ENCODE peak calls at places on chromosomes 2 and 18, in seven cellular contexts. D is mucosa of descending colon, F is upper lobe of right lung, X is fibroblast of villous mesenchyme, M is ovary, J is AG04450, U is cardiac fibroblast. H is an unnamed sample.

GRCh38 chr2:114127372-114127771 is 237.5 kb downstream of the ACTR3 start:
- DNase-seq in D (no peak), F (no peak), X (no peak), M (no peak), J (no peak), U (peak), H (peak)

GRCh38 chr2:24898122-24899109 is 21.6 kb downstream of the ADCY3 start:
- DNase-seq in D (no peak), F (no peak), X (no peak), M (no peak), J (no peak), U (no peak), H (no peak)

GRCh38 chr18:33558529-33558928 is 19.5 kb upstream of the ASXL3 start:
- DNase-seq in D (no peak), F (no peak), X (no peak), M (no peak), J (no peak), U (no peak), H (no peak)

GRCh38 chr18:50429207-50429948 is 54.5 kb downstream of the SKA1 start:
- DNase-seq in D (peak), F (no peak), X (peak), M (no peak), J (no peak), U (peak), H (peak)

GRCh38 chr2:109176928-109177327 is 47.9 kb downstream of the SH3RF3 start:
- DNase-seq in D (no peak), F (no peak), X (peak), M (no peak), J (no peak), U (no peak), H (no peak)

GRCh38 chr18:69483574-69483973 is 82.9 kb downstream of the DOK6 start:
- DNase-seq in D (no peak), F (no peak), X (no peak), M (no peak), J (no peak), U (no peak), H (no peak)

GRCh38 chr18:79538635-79539034 is 141.0 kb upstream of the CTDP1 start:
- DNase-seq in D (no peak), F (no peak), X (no peak), M (no peak), J (no peak), U (no peak), H (no peak)

GRCh38 chr2:149044500-149044899 is 6.0 kb downstream of the LYPD6B start:
- DNase-seq in D (no peak), F (no peak), X (no peak), M (no peak), J (no peak), U (no peak), H (no peak)

GRCh38 chr2:145931836-145932352 is 1412.0 kb upstream of the ZEB2 start:
- DNase-seq in D (no peak), F (no peak), X (no peak), M (no peak), J (no peak), U (no peak), H (no peak)

GRCh38 chr2:239716536-239717318 is 308.4 kb downstream of the NDUFA10 start:
- DNase-seq in D (peak), F (peak), X (peak), M (no peak), J (no peak), U (no peak), H (peak)

GRCh38 chr18:5103693-5104092 is 93.4 kb downstream of the AKAIN1 start:
- DNase-seq in D (no peak), F (no peak), X (no peak), M (no peak), J (no peak), U (no peak), H (no peak)

GRCh38 chr2:66537001-66537400 is 102.1 kb downstream of the MEIS1 start:
- DNase-seq in D (no peak), F (no peak), X (no peak), M (no peak), J (no peak), U (no peak), H (no peak)

GRCh38 chr2:150495993-150496627 is 8.6 kb upstream of the RND3 start:
- DNase-seq in D (no peak), F (no peak), X (peak), M (no peak), J (peak), U (peak), H (peak)

GRCh38 chr2:231126123-231126522 is 1.3 kb upstream of the HTR2B start:
- DNase-seq in D (no peak), F (no peak), X (no peak), M (no peak), J (no peak), U (no peak), H (no peak)

GRCh38 chr2:231127480-231127879 is 2.6 kb upstream of the HTR2B start:
- DNase-seq in D (no peak), F (no peak), X (no peak), M (no peak), J (no peak), U (no peak), H (no peak)

GRCh38 chr2:231125272-231125671 is 430 bp upstream of the HTR2B start:
- DNase-seq in D (no peak), F (no peak), X (no peak), M (no peak), J (no peak), U (no peak), H (no peak)

GRCh38 chr2:231124833-231125232 is at the start of gene HTR2B:
- DNase-seq in D (no peak), F (no peak), X (peak), M (no peak), J (no peak), U (peak), H (no peak)

DNA sequence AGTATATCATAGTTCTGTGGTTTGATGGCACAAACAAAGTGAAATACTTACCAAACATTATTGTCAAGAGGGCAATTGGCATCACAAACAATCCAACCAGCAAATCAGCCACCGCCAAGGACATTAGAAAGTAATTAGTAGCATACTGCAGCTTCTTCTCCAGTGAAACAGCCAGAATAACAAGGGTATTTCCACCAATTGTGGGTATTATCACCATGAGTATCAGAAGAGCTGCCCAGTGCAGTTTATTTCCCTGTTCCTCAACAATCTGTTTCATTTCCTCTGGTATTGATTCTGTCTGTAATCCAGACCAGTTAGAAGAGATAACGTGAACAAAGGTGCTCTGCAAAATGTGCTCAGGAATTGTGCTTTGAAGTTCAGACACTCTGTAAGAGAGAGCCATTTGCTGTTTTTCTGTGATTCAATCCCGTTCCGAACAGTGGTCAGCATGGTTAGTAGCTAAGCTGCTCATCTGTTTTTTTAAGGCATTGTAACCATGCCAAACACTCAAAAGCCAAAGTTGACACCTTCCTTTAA is 1.4 kb downstream of the HTR2B start:
- DNase-seq in D (no peak), F (no peak), X (peak), M (no peak), J (no peak), U (peak), H (peak)
- H3K4me3 ChIP-seq in D (no peak), F (peak), X (peak), M (peak), J (peak), U (peak), H (no peak)

DNA sequence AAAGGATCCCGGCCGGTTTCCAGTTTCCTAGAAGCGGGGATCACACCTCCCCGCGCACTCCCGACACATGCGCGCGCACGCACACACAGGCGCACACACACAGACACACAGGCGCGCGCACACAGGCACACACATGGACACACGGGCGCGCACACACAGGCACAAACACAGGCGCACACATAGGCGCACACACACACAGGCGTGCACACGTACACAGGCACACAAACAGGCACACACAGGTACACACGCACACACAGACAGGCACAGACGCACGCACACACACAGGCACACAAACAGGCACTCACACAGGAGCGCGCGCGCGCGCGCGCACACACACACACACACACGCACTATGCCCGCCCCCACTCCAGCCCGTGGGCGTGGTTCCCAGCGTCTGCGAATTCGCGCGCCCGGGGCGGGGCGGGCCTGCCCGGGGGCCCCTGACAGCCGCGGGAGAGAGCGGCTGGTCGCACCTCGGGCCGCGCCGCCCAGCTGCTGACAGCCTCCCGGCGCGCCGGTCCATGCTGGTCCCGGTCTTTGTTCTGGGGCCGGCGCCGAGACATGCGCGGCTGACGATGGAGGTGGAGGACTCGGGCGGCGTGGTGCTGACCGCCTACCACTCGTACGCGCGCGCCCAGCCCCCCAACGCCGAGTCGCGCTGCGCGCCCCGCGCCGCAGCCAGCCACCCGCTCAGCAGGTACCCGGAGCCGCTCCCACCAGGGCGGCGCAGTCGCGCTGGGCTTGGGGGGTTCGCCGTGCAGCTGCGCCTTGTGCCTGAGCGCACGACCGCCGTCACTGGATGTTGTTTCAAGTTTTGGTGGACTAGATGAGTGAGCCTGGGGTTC is at the start of gene ARHGAP28:
- DNase-seq in D (peak), F (peak), X (peak), M (peak), J (peak), U (peak), H (peak)
- TF ChIP-seq CTCF in D (no peak), F (peak), X (peak), M (peak), J (peak), U (no peak), H (no peak)

GRCh38 chr18:23583071-23583865 is 3.0 kb downstream of the NPC1 start:
- DNase-seq in D (no peak), F (no peak), X (no peak), M (no peak), J (no peak), U (no peak), H (no peak)
- H3K4me3 ChIP-seq in D (no peak), F (peak), X (no peak), M (no peak), J (no peak), U (no peak), H (no peak)

GRCh38 chr2:64478036-64478435 is 24.1 kb downstream of the LGALSL start:
- DNase-seq in D (no peak), F (no peak), X (no peak), M (no peak), J (no peak), U (no peak), H (no peak)

GRCh38 chr2:64471616-64472015 is 17.7 kb downstream of the LGALSL start:
- DNase-seq in D (no peak), F (no peak), X (no peak), M (no peak), J (no peak), U (no peak), H (no peak)

GRCh38 chr2:64477037-64477436 is 23.1 kb downstream of the LGALSL start:
- DNase-seq in D (no peak), F (no peak), X (no peak), M (no peak), J (no peak), U (no peak), H (no peak)

GRCh38 chr2:64470921-64471320 is 17.0 kb downstream of the LGALSL start:
- DNase-seq in D (no peak), F (no peak), X (no peak), M (no peak), J (no peak), U (no peak), H (no peak)

DNA sequence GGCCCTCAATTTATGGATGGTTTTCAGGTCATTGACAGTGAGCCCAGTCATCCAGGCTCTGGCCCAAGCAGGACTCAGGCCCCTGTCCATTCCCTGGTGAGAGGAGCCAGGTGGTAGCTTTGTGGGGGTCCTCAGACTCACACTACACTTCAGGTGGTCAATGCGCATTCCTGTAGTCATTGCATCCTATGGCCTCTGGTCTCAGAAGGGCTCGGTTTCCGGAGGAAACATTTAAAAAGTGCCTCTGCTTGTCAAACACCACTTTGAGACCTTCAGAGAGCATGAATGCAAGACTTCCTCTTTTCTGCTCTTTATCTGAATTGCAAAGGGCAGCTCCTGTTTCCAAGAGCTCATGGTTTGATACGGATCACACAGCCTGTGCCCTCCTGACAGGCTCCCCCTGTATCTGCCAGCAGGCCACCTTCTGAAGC is 20.3 kb downstream of the LGALSL start:
- DNase-seq in D (no peak), F (no peak), X (no peak), M (no peak), J (no peak), U (no peak), H (no peak)
- TF ChIP-seq CTCF in D (no peak), F (no peak), X (no peak), M (no peak), J (no peak), U (no peak), H (no peak)

GRCh38 chr2:171266102-171266501 is 105.4 kb upstream of the TLK1 start:
- DNase-seq in D (no peak), F (no peak), X (no peak), M (no peak), J (no peak), U (no peak), H (no peak)

DNA sequence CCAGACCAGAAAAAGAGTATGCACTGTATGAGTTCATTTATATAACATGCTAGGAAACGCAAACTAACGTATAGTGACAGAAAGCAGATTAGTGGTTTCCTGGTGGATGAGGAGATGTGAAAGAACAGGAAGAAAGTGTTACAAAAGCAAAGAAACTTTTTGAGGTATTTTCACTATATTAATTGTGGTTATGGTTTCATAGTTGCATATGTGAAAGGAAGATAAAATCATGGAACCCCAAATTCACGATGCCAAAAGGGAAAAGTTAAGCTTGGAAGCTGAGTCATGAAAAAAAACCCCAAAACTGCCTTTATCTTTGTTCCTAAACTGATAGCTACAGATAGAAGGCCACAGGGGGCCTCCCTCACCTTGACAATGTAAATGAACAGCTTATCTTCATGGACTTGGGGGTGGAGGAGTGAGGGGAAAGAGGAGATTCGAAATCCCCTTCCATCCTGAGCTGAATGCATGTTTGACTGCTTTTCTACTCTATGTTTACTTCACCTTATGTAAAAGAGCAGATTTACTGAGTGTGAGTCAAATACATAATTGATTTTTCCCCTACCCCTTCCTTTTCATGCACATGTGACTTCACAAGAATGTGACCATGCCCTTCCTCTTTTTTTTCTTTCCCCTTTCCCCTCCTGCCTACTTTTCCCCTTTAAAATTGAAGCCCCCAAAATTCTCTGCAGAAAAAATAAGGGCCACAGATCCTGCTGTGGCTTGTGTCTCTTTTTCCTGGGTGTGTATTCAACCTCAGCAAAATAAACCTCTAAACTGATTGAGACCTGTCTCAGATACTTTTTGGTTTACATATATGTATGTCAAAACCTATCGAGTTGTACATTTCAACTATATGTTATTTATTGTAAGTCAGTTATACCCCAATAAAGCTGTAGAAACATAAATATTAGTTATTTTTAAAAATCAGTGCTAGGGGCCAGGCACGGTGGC is 100.1 kb upstream of the TLK1 start:
- DNase-seq in D (no peak), F (no peak), X (no peak), M (no peak), J (no peak), U (no peak), H (no peak)
- H3K4me3 ChIP-seq in D (no peak), F (no peak), X (no peak), M (no peak), J (no peak), U (no peak), H (no peak)

H was measured in AG10803.